ENCODE peak calls at places on chromosomes 5 and 9, in seven cellular contexts. C, Z, J, S, P, I and K are unnamed samples.

GRCh38 chr5:166561759-166562158 is 1729.7 kb upstream of the WWC1 start:
- ATAC-seq in C (no peak), S (no peak), J (no peak), Z (no peak), P (no peak), I (no peak), K (no peak)

GRCh38 chr9:37453827-37454226 is 11.4 kb downstream of the ZBTB5 start:
- ATAC-seq in S (no peak), J (peak; percentile 90), P (no peak), I (no peak), Z (no peak), C (no peak), K (no peak)

GRCh38 chr5:27403248-27403882 is 365.0 kb upstream of the CDH9 start:
- ATAC-seq in I (peak; percentile 77), Z (no peak), C (no peak), J (peak; percentile 90), S (no peak), P (no peak), K (no peak)

GRCh38 chr5:159784993-159785392 is 131.3 kb upstream of the ADRA1B start:
- ATAC-seq in P (no peak), C (no peak), J (no peak), S (peak; percentile 40), I (no peak), Z (no peak), K (no peak)

GRCh38 chr5:8870349-8870748 is 675.5 kb downstream of the SEMA5A start:
- ATAC-seq in J (no peak), C (no peak), I (no peak), Z (no peak), P (no peak), S (no peak), K (no peak)

GRCh38 chr5:135324897-135325650 is 74.0 kb downstream of the MACROH2A1 start:
- ATAC-seq in I (no peak), P (no peak), Z (peak; percentile 47), S (peak; percentile 69), C (peak; percentile 43), J (no peak), K (no peak)

GRCh38 chr5:142065273-142065672 is 43.3 kb upstream of the NDFIP1 start:
- ATAC-seq in I (no peak), P (no peak), C (no peak), Z (no peak), S (no peak), J (no peak), K (no peak)

GRCh38 chr5:174559566-174560090 is 164.8 kb upstream of the MSX2 start:
- ATAC-seq in J (no peak), I (no peak), Z (no peak), S (no peak), C (no peak), P (no peak), K (no peak)

GRCh38 chr9:130539473-130540223 is 39.7 kb upstream of the FUBP3 start:
- ATAC-seq in P (no peak), S (no peak), C (peak; percentile 64), J (peak; percentile 86), Z (no peak), I (peak; percentile 41), K (no peak)

GRCh38 chr5:142063376-142063775 is 45.2 kb upstream of the NDFIP1 start:
- ATAC-seq in Z (no peak), C (no peak), J (no peak), S (no peak), P (no peak), I (no peak), K (no peak)

GRCh38 chr5:138793481-138794010 is 40.3 kb downstream of the CTNNA1 start:
- ATAC-seq in J (no peak), P (no peak), C (no peak), I (no peak), S (no peak), Z (no peak), K (no peak)

GRCh38 chr9:134895849-134896833 is 15.5 kb downstream of the FCN2 start:
- ATAC-seq in Z (no peak), I (peak; percentile 84), P (peak; percentile 90), C (peak; percentile 74), J (peak; percentile 83), S (no peak), K (peak; percentile 73)

GRCh38 chr5:56460681-56461191 is 227.6 kb upstream of the ANKRD55 start:
- ATAC-seq in J (no peak), Z (no peak), S (no peak), I (no peak), C (no peak), P (peak; percentile 35), K (no peak)

DNA sequence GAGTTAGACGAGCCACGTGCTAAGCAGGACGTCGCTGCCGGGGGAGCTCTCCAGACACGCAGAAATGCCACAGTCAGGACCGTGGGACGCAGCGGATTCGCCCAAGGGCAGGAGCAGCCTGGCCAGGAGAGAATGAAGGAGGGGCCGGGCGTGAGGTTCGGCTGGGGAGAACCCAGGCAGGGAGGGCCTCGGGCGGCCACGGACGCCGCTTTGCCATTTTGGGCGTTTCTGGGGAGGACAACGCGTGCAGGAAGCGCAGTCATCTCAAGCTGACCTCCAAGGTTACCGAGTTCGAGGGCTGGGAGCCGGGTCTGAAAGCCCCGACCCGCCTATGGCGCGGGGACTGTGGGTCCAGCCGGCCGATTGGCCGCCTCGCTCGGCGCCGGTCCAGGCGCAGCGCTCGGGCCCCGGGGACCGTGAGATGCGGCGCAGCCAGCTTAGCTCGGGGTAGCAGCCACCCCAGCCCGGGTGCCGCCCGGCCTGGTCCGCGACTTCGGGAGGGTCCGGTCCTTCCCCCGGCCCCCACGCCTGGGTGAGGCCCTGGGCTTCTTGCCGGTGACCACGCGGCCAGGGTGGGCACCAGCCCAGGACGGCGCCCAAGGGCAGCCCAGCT is 761 bp upstream of the MAN1B1 start:
- ATAC-seq in J (peak; percentile 2), P (peak; percentile 13), I (peak; percentile 32), C (peak; percentile 15), S (peak; percentile 4), Z (no peak), K (peak; percentile 15)
- H3K4me1 ChIP-seq in J (peaks cover 30% of the 10 kb centered on the region), P (peaks cover 23% of the 10 kb centered on the region), I (peaks cover 41% of the 10 kb centered on the region), C (peaks cover 38% of the 10 kb centered on the region), S (peaks cover 29% of the 10 kb centered on the region), Z (peaks cover 31% of the 10 kb centered on the region), K (peaks cover 66% of the 10 kb centered on the region)

DNA sequence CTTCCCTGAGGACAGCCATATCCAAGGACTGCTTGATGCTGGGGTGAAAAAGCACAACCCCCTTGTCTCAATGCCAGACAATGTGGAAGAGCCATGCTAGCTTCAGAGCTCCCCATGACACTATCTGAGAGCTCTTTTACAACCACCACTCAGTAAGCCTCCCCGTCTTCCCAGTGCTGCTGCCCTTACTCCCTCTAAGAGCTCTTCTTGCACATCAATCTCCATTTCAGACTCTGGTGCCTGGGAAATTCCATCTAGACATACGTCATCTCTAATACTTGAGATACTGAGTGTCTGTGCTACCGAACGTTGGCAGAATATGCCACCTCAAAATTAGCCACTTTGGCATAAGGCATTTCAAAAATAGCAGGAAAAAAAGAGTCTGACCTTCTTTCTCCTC is 94.5 kb downstream of the EDIL3 start:
- ATAC-seq in S (no peak), C (no peak), I (no peak), P (peak; percentile 45), Z (no peak), J (no peak), K (no peak)
- H3K27ac ChIP-seq in S (no peak overlapping the region), C (no peak overlapping the region), I (no peak overlapping the region), P (no peak overlapping the region), Z (no peak overlapping the region), J (no peak overlapping the region), K (no peak overlapping the region)

GRCh38 chr9:69933445-69933844 is 110.2 kb upstream of the MAMDC2 start:
- ATAC-seq in C (no peak), S (no peak), P (no peak), I (no peak), J (no peak), Z (no peak), K (no peak)
- H3K4me1 ChIP-seq in C (no peaks in the 10 kb centered on the region), S (no peaks in the 10 kb centered on the region), P (no peaks in the 10 kb centered on the region), I (peaks cover 3% of the 10 kb centered on the region), J (no peaks in the 10 kb centered on the region), Z (no peaks in the 10 kb centered on the region), K (no peaks in the 10 kb centered on the region)

DNA sequence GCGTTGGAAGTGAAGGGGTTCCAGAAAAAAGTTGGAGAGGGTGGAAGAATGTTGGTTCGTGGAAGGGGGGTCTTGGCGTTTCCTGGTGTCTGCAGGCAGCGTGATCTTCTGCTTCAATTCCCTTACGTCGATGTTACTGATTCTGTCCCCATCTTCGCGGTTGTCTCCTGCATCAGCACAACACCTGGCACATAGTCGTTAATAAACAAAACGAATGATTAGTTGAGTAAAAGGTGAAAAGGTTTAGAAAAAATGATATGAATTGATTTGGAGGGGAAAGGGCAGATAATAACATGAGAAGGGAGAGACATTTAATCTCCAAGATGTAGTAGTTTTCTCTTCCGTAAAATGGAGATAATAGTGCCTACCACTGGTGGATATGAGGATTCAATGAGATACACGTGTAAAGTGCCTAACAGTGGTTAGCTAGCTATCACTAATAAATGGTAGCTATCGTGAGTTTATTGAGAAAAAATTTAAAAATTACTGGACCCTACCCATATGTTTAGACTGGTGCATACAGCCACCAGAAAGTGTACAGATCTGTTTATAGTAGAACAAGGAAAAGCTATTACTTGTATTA is 556 bp downstream of the MTREX start:
- ATAC-seq in J (no peak), Z (no peak), P (peak; percentile 5), I (peak; percentile 37), C (peak; percentile 21), S (peak; percentile 25), K (no peak)
- H3K27ac ChIP-seq in J (peak overlapping the region; percentile 79), Z (peak overlapping the region; percentile 90), P (peak overlapping the region; percentile 82), I (peak overlapping the region; percentile 91), C (peak overlapping the region; percentile 93), S (peak overlapping the region; percentile 96), K (peak overlapping the region; percentile 92)

DNA sequence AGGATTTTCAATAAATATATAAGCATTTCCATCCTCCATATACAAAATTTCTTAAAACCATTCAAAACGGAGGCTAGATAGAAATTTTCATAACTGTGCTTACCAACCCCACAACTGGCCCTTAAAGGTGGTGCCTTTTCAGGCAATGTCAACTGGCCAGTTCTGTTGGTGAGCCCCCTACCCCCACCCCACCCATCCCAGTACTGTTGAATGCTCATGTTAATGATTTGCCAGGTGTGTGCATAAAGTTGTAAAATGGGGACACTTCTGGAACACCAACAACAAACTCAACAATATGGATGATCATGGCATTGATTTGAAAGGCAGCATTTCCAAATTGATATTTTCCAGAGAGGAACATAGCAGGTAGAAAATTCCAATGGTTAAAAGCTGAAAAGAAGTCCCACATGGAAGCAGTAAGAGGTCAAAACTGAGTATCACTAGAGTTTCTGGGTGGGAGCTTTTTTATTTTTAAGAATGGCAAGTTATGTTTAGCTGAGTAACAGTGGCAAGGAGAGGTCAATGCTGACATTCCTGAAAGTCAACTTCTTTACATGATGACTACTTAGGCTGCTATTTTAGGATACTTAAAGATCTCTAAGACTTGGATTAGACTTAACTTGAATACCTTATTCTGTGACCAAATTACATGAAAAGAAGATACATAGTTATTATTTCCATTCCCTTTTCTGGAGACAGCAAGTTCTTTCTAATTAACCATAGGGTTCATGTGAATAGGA is 2.7 kb downstream of the LEAP2 start:
- ATAC-seq in Z (no peak), J (no peak), C (no peak), S (no peak), P (no peak), I (no peak), K (no peak)
- H3K4me1 ChIP-seq in Z (no peaks in the 10 kb centered on the region), J (no peaks in the 10 kb centered on the region), C (no peaks in the 10 kb centered on the region), S (no peaks in the 10 kb centered on the region), P (peaks cover 51% of the 10 kb centered on the region), I (peaks cover 7% of the 10 kb centered on the region), K (peaks cover 13% of the 10 kb centered on the region)

GRCh38 chr9:114357911-114358328 is 28.3 kb downstream of the ORM2 start:
- ATAC-seq in J (no peak), Z (no peak), C (no peak), S (no peak), P (no peak), I (no peak), K (no peak)
- H3K27ac ChIP-seq in J (no peak overlapping the region), Z (peak overlapping the region; percentile 49), C (no peak overlapping the region), S (no peak overlapping the region), P (no peak overlapping the region), I (no peak overlapping the region), K (no peak overlapping the region)